ENCODE peak calls at places on chromosomes 16 and 17, in ten cellular contexts. One of them, this sample, is unnamed.

GRCh38 chr17:46841561-46842379 is 9.6 kb upstream of the WNT9B start:
- DNase-seq in heart left ventricle: no peak
- DNase-seq in T-helper 2 cell: no peak
- DNase-seq in SHP77: no peak
- DNase-seq in NCI-H2171 treated with DMSO at 0.1 percent for 48 hours: no peak
- DNase-seq in HEK293T: peak
- DNase-seq in HFFc6: no peak
- DNase-seq in left ventricle myocardium superior: peak
- DNase-seq in fibroblast of mammary gland: no peak
- DNase-seq in stimulated activated CD8-positive, alpha-beta memory T cell treated with anti-CD3 and anti-CD28 coated beads, Interleukin-7, amount 100 ng/mL, for 1 hour: no peak
- DNase-seq in this sample: no peak

GRCh38 chr17:27294689-27295630 is 1.0 kb downstream of the WSB1 start:
- DNase-seq in heart left ventricle: no peak
- DNase-seq in T-helper 2 cell: peak
- DNase-seq in SHP77: no peak
- DNase-seq in NCI-H2171 treated with DMSO at 0.1 percent for 48 hours: peak
- DNase-seq in HEK293T: peak
- DNase-seq in HFFc6: peak
- DNase-seq in left ventricle myocardium superior: no peak
- DNase-seq in fibroblast of mammary gland: peak
- DNase-seq in stimulated activated CD8-positive, alpha-beta memory T cell treated with anti-CD3 and anti-CD28 coated beads, Interleukin-7, amount 100 ng/mL, for 1 hour: no peak
- DNase-seq in this sample: peak

GRCh38 chr17:62718420-62718819 is 89.7 kb downstream of the MARCHF10 start:
- DNase-seq in heart left ventricle: no peak
- DNase-seq in T-helper 2 cell: no peak
- DNase-seq in SHP77: no peak
- DNase-seq in NCI-H2171 treated with DMSO at 0.1 percent for 48 hours: no peak
- DNase-seq in HEK293T: no peak
- DNase-seq in HFFc6: peak
- DNase-seq in left ventricle myocardium superior: no peak
- DNase-seq in fibroblast of mammary gland: peak
- DNase-seq in stimulated activated CD8-positive, alpha-beta memory T cell treated with anti-CD3 and anti-CD28 coated beads, Interleukin-7, amount 100 ng/mL, for 1 hour: no peak
- DNase-seq in this sample: no peak

GRCh38 chr17:48755346-48755745 is 26.8 kb upstream of the HOXB13 start:
- DNase-seq in heart left ventricle: no peak
- DNase-seq in T-helper 2 cell: no peak
- DNase-seq in SHP77: no peak
- DNase-seq in NCI-H2171 treated with DMSO at 0.1 percent for 48 hours: no peak
- DNase-seq in HEK293T: no peak
- DNase-seq in HFFc6: no peak
- DNase-seq in left ventricle myocardium superior: no peak
- DNase-seq in fibroblast of mammary gland: no peak
- DNase-seq in stimulated activated CD8-positive, alpha-beta memory T cell treated with anti-CD3 and anti-CD28 coated beads, Interleukin-7, amount 100 ng/mL, for 1 hour: no peak
- DNase-seq in this sample: no peak

GRCh38 chr17:64115871-64116534 is 13.9 kb downstream of the ERN1 start:
- DNase-seq in heart left ventricle: no peak
- DNase-seq in T-helper 2 cell: no peak
- DNase-seq in SHP77: no peak
- DNase-seq in NCI-H2171 treated with DMSO at 0.1 percent for 48 hours: no peak
- DNase-seq in HEK293T: no peak
- DNase-seq in HFFc6: peak
- DNase-seq in left ventricle myocardium superior: no peak
- DNase-seq in fibroblast of mammary gland: peak
- DNase-seq in stimulated activated CD8-positive, alpha-beta memory T cell treated with anti-CD3 and anti-CD28 coated beads, Interleukin-7, amount 100 ng/mL, for 1 hour: no peak
- DNase-seq in this sample: no peak

GRCh38 chr17:50594931-50595330 is 34.4 kb downstream of the CACNA1G start:
- DNase-seq in heart left ventricle: no peak
- DNase-seq in T-helper 2 cell: no peak
- DNase-seq in SHP77: no peak
- DNase-seq in NCI-H2171 treated with DMSO at 0.1 percent for 48 hours: no peak
- DNase-seq in HEK293T: no peak
- DNase-seq in HFFc6: no peak
- DNase-seq in left ventricle myocardium superior: no peak
- DNase-seq in fibroblast of mammary gland: no peak
- DNase-seq in stimulated activated CD8-positive, alpha-beta memory T cell treated with anti-CD3 and anti-CD28 coated beads, Interleukin-7, amount 100 ng/mL, for 1 hour: no peak
- DNase-seq in this sample: no peak

GRCh38 chr17:4536742-4537411 is 18.3 kb downstream of the MYBBP1A start:
- DNase-seq in heart left ventricle: peak
- DNase-seq in T-helper 2 cell: no peak
- DNase-seq in SHP77: no peak
- DNase-seq in NCI-H2171 treated with DMSO at 0.1 percent for 48 hours: peak
- DNase-seq in HEK293T: no peak
- DNase-seq in HFFc6: no peak
- DNase-seq in left ventricle myocardium superior: peak
- DNase-seq in fibroblast of mammary gland: peak
- DNase-seq in stimulated activated CD8-positive, alpha-beta memory T cell treated with anti-CD3 and anti-CD28 coated beads, Interleukin-7, amount 100 ng/mL, for 1 hour: no peak
- DNase-seq in this sample: no peak

GRCh38 chr16:8795096-8795495 is 2.3 kb downstream of the TMEM186 start:
- DNase-seq in heart left ventricle: no peak
- DNase-seq in T-helper 2 cell: no peak
- DNase-seq in SHP77: no peak
- DNase-seq in NCI-H2171 treated with DMSO at 0.1 percent for 48 hours: no peak
- DNase-seq in HEK293T: peak
- DNase-seq in HFFc6: no peak
- DNase-seq in left ventricle myocardium superior: no peak
- DNase-seq in fibroblast of mammary gland: no peak
- DNase-seq in stimulated activated CD8-positive, alpha-beta memory T cell treated with anti-CD3 and anti-CD28 coated beads, Interleukin-7, amount 100 ng/mL, for 1 hour: no peak
- DNase-seq in this sample: no peak

GRCh38 chr16:30068750-30069574 is 3.4 kb downstream of the ALDOA start:
- DNase-seq in heart left ventricle: no peak
- DNase-seq in T-helper 2 cell: peak
- DNase-seq in SHP77: no peak
- DNase-seq in NCI-H2171 treated with DMSO at 0.1 percent for 48 hours: no peak
- DNase-seq in HEK293T: no peak
- DNase-seq in HFFc6: peak
- DNase-seq in left ventricle myocardium superior: peak
- DNase-seq in fibroblast of mammary gland: peak
- DNase-seq in stimulated activated CD8-positive, alpha-beta memory T cell treated with anti-CD3 and anti-CD28 coated beads, Interleukin-7, amount 100 ng/mL, for 1 hour: no peak
- DNase-seq in this sample: no peak

GRCh38 chr17:17951524-17951923 is 20.7 kb downstream of the TOM1L2 start:
- DNase-seq in heart left ventricle: no peak
- DNase-seq in T-helper 2 cell: no peak
- DNase-seq in SHP77: no peak
- DNase-seq in NCI-H2171 treated with DMSO at 0.1 percent for 48 hours: no peak
- DNase-seq in HEK293T: no peak
- DNase-seq in HFFc6: no peak
- DNase-seq in left ventricle myocardium superior: no peak
- DNase-seq in fibroblast of mammary gland: no peak
- DNase-seq in stimulated activated CD8-positive, alpha-beta memory T cell treated with anti-CD3 and anti-CD28 coated beads, Interleukin-7, amount 100 ng/mL, for 1 hour: no peak
- DNase-seq in this sample: no peak

GRCh38 chr16:85485379-85485778 is 127.7 kb upstream of the GSE1 start:
- DNase-seq in heart left ventricle: no peak
- DNase-seq in T-helper 2 cell: no peak
- DNase-seq in SHP77: peak
- DNase-seq in NCI-H2171 treated with DMSO at 0.1 percent for 48 hours: peak
- DNase-seq in HEK293T: no peak
- DNase-seq in HFFc6: no peak
- DNase-seq in left ventricle myocardium superior: no peak
- DNase-seq in fibroblast of mammary gland: no peak
- DNase-seq in stimulated activated CD8-positive, alpha-beta memory T cell treated with anti-CD3 and anti-CD28 coated beads, Interleukin-7, amount 100 ng/mL, for 1 hour: no peak
- DNase-seq in this sample: no peak

GRCh38 chr16:69941251-69942098 is 9.7 kb upstream of the CLEC18A start:
- DNase-seq in heart left ventricle: no peak
- DNase-seq in T-helper 2 cell: no peak
- DNase-seq in SHP77: no peak
- DNase-seq in NCI-H2171 treated with DMSO at 0.1 percent for 48 hours: no peak
- DNase-seq in HEK293T: no peak
- DNase-seq in HFFc6: no peak
- DNase-seq in left ventricle myocardium superior: peak
- DNase-seq in fibroblast of mammary gland: peak
- DNase-seq in stimulated activated CD8-positive, alpha-beta memory T cell treated with anti-CD3 and anti-CD28 coated beads, Interleukin-7, amount 100 ng/mL, for 1 hour: no peak
- DNase-seq in this sample: no peak

GRCh38 chr17:29176500-29177351 is 3.5 kb downstream of the MYO18A start:
- DNase-seq in heart left ventricle: peak
- DNase-seq in T-helper 2 cell: peak
- DNase-seq in SHP77: peak
- DNase-seq in NCI-H2171 treated with DMSO at 0.1 percent for 48 hours: peak
- DNase-seq in HEK293T: peak
- DNase-seq in HFFc6: no peak
- DNase-seq in left ventricle myocardium superior: peak
- DNase-seq in fibroblast of mammary gland: peak
- DNase-seq in stimulated activated CD8-positive, alpha-beta memory T cell treated with anti-CD3 and anti-CD28 coated beads, Interleukin-7, amount 100 ng/mL, for 1 hour: no peak
- DNase-seq in this sample: no peak

GRCh38 chr16:80614908-80615696 is 74.3 kb downstream of the DYNLRB2 start:
- DNase-seq in heart left ventricle: no peak
- DNase-seq in T-helper 2 cell: no peak
- DNase-seq in SHP77: no peak
- DNase-seq in NCI-H2171 treated with DMSO at 0.1 percent for 48 hours: no peak
- DNase-seq in HEK293T: peak
- DNase-seq in HFFc6: peak
- DNase-seq in left ventricle myocardium superior: no peak
- DNase-seq in fibroblast of mammary gland: peak
- DNase-seq in stimulated activated CD8-positive, alpha-beta memory T cell treated with anti-CD3 and anti-CD28 coated beads, Interleukin-7, amount 100 ng/mL, for 1 hour: no peak
- DNase-seq in this sample: no peak

GRCh38 chr16:80803341-80804060 is 897 bp downstream of the CDYL2 start:
- DNase-seq in heart left ventricle: peak
- DNase-seq in T-helper 2 cell: peak
- DNase-seq in SHP77: no peak
- DNase-seq in NCI-H2171 treated with DMSO at 0.1 percent for 48 hours: no peak
- DNase-seq in HEK293T: peak
- DNase-seq in HFFc6: no peak
- DNase-seq in left ventricle myocardium superior: peak
- DNase-seq in fibroblast of mammary gland: no peak
- DNase-seq in stimulated activated CD8-positive, alpha-beta memory T cell treated with anti-CD3 and anti-CD28 coated beads, Interleukin-7, amount 100 ng/mL, for 1 hour: no peak
- DNase-seq in this sample: no peak

GRCh38 chr16:11014159-11014558 is 69.8 kb downstream of the CLEC16A start:
- DNase-seq in heart left ventricle: no peak
- DNase-seq in T-helper 2 cell: no peak
- DNase-seq in SHP77: no peak
- DNase-seq in NCI-H2171 treated with DMSO at 0.1 percent for 48 hours: no peak
- DNase-seq in HEK293T: no peak
- DNase-seq in HFFc6: peak
- DNase-seq in left ventricle myocardium superior: no peak
- DNase-seq in fibroblast of mammary gland: no peak
- DNase-seq in stimulated activated CD8-positive, alpha-beta memory T cell treated with anti-CD3 and anti-CD28 coated beads, Interleukin-7, amount 100 ng/mL, for 1 hour: no peak
- DNase-seq in this sample: no peak

GRCh38 chr16:88924834-88925539 is 52.0 kb downstream of the CBFA2T3 start:
- DNase-seq in heart left ventricle: no peak
- DNase-seq in T-helper 2 cell: no peak
- DNase-seq in SHP77: peak
- DNase-seq in NCI-H2171 treated with DMSO at 0.1 percent for 48 hours: peak
- DNase-seq in HEK293T: peak
- DNase-seq in HFFc6: peak
- DNase-seq in left ventricle myocardium superior: peak
- DNase-seq in fibroblast of mammary gland: peak
- DNase-seq in stimulated activated CD8-positive, alpha-beta memory T cell treated with anti-CD3 and anti-CD28 coated beads, Interleukin-7, amount 100 ng/mL, for 1 hour: no peak
- DNase-seq in this sample: no peak

GRCh38 chr17:28657756-28658155 is 4.0 kb downstream of the SDF2 start:
- DNase-seq in heart left ventricle: no peak
- DNase-seq in T-helper 2 cell: no peak
- DNase-seq in SHP77: no peak
- DNase-seq in NCI-H2171 treated with DMSO at 0.1 percent for 48 hours: no peak
- DNase-seq in HEK293T: no peak
- DNase-seq in HFFc6: peak
- DNase-seq in left ventricle myocardium superior: no peak
- DNase-seq in fibroblast of mammary gland: peak
- DNase-seq in stimulated activated CD8-positive, alpha-beta memory T cell treated with anti-CD3 and anti-CD28 coated beads, Interleukin-7, amount 100 ng/mL, for 1 hour: no peak
- DNase-seq in this sample: no peak

GRCh38 chr17:73065376-73065775 is 27.1 kb downstream of the SLC39A11 start:
- DNase-seq in heart left ventricle: no peak
- DNase-seq in T-helper 2 cell: no peak
- DNase-seq in SHP77: no peak
- DNase-seq in NCI-H2171 treated with DMSO at 0.1 percent for 48 hours: no peak
- DNase-seq in HEK293T: no peak
- DNase-seq in HFFc6: no peak
- DNase-seq in left ventricle myocardium superior: no peak
- DNase-seq in fibroblast of mammary gland: no peak
- DNase-seq in stimulated activated CD8-positive, alpha-beta memory T cell treated with anti-CD3 and anti-CD28 coated beads, Interleukin-7, amount 100 ng/mL, for 1 hour: no peak
- DNase-seq in this sample: no peak

GRCh38 chr17:59714255-59714654 is 6.8 kb downstream of the VMP1 start:
- DNase-seq in heart left ventricle: no peak
- DNase-seq in T-helper 2 cell: no peak
- DNase-seq in SHP77: no peak
- DNase-seq in NCI-H2171 treated with DMSO at 0.1 percent for 48 hours: no peak
- DNase-seq in HEK293T: no peak
- DNase-seq in HFFc6: no peak
- DNase-seq in left ventricle myocardium superior: no peak
- DNase-seq in fibroblast of mammary gland: no peak
- DNase-seq in stimulated activated CD8-positive, alpha-beta memory T cell treated with anti-CD3 and anti-CD28 coated beads, Interleukin-7, amount 100 ng/mL, for 1 hour: no peak
- DNase-seq in this sample: no peak

GRCh38 chr17:41985919-41986318 is 19.3 kb downstream of the CNP start:
- DNase-seq in heart left ventricle: no peak
- DNase-seq in T-helper 2 cell: no peak
- DNase-seq in SHP77: no peak
- DNase-seq in NCI-H2171 treated with DMSO at 0.1 percent for 48 hours: no peak
- DNase-seq in HEK293T: no peak
- DNase-seq in HFFc6: no peak
- DNase-seq in left ventricle myocardium superior: no peak
- DNase-seq in fibroblast of mammary gland: no peak
- DNase-seq in stimulated activated CD8-positive, alpha-beta memory T cell treated with anti-CD3 and anti-CD28 coated beads, Interleukin-7, amount 100 ng/mL, for 1 hour: no peak
- DNase-seq in this sample: no peak

GRCh38 chr17:49739662-49740271 is 24.2 kb downstream of the FAM117A start:
- DNase-seq in heart left ventricle: peak
- DNase-seq in T-helper 2 cell: peak
- DNase-seq in SHP77: peak
- DNase-seq in NCI-H2171 treated with DMSO at 0.1 percent for 48 hours: peak
- DNase-seq in HEK293T: no peak
- DNase-seq in HFFc6: no peak
- DNase-seq in left ventricle myocardium superior: peak
- DNase-seq in fibroblast of mammary gland: peak
- DNase-seq in stimulated activated CD8-positive, alpha-beta memory T cell treated with anti-CD3 and anti-CD28 coated beads, Interleukin-7, amount 100 ng/mL, for 1 hour: peak
- DNase-seq in this sample: no peak

GRCh38 chr16:85612801-85613608 is at the start of gene GSE1:
- DNase-seq in heart left ventricle: peak
- DNase-seq in T-helper 2 cell: peak
- DNase-seq in SHP77: peak
- DNase-seq in NCI-H2171 treated with DMSO at 0.1 percent for 48 hours: peak
- DNase-seq in HEK293T: peak
- DNase-seq in HFFc6: peak
- DNase-seq in left ventricle myocardium superior: peak
- DNase-seq in fibroblast of mammary gland: peak
- DNase-seq in stimulated activated CD8-positive, alpha-beta memory T cell treated with anti-CD3 and anti-CD28 coated beads, Interleukin-7, amount 100 ng/mL, for 1 hour: peak
- DNase-seq in this sample: peak